ENCODE peak calls at places on chromosomes 11 and 22, in nine cellular contexts. One of them, this sample, is unnamed.

GRCh38 chr11:61516675-61517516 is 8.3 kb downstream of the LRRC10B start:
- DNase-seq in stimulated activated CD8-positive, alpha-beta memory T cell treated with anti-CD3 and anti-CD28 coated beads, Interleukin-4, amount 100 ng/mL, for 4 hours: no peak
- DNase-seq in cortex of kidney: no peak
- DNase-seq in bronchial epithelial cell: no peak
- DNase-seq in activated CD4-positive, CD25-positive, alpha-beta regulatory T cell treated with anti-CD3 and anti-CD28 coated beads, Interleukin-2, amount 50 U/mL, for 72 hours: peak
- DNase-seq in lower lobe of right lung: no peak
- DNase-seq in GM19239: peak
- DNase-seq in amygdala: peak
- DNase-seq in aorta: peak
- DNase-seq in this sample: peak

GRCh38 chr22:39937881-39938280 is 22.3 kb upstream of the TMA7B start:
- DNase-seq in stimulated activated CD8-positive, alpha-beta memory T cell treated with anti-CD3 and anti-CD28 coated beads, Interleukin-4, amount 100 ng/mL, for 4 hours: no peak
- DNase-seq in cortex of kidney: no peak
- DNase-seq in lower lobe of right lung: no peak
- DNase-seq in aorta: no peak
- DNase-seq in activated CD4-positive, CD25-positive, alpha-beta regulatory T cell treated with anti-CD3 and anti-CD28 coated beads, Interleukin-2, amount 50 U/mL, for 72 hours: no peak
- DNase-seq in amygdala: no peak
- DNase-seq in bronchial epithelial cell: no peak
- DNase-seq in GM19239: no peak
- DNase-seq in this sample: no peak

GRCh38 chr11:27317751-27318150 is 45.3 kb downstream of the CCDC34 start:
- DNase-seq in GM19239: no peak
- DNase-seq in bronchial epithelial cell: peak
- DNase-seq in stimulated activated CD8-positive, alpha-beta memory T cell treated with anti-CD3 and anti-CD28 coated beads, Interleukin-4, amount 100 ng/mL, for 4 hours: no peak
- DNase-seq in amygdala: no peak
- DNase-seq in activated CD4-positive, CD25-positive, alpha-beta regulatory T cell treated with anti-CD3 and anti-CD28 coated beads, Interleukin-2, amount 50 U/mL, for 72 hours: no peak
- DNase-seq in cortex of kidney: no peak
- DNase-seq in aorta: no peak
- DNase-seq in lower lobe of right lung: no peak
- DNase-seq in this sample: peak

GRCh38 chr11:62553839-62554361 is 7.3 kb upstream of the AHNAK start:
- DNase-seq in GM19239: no peak
- DNase-seq in stimulated activated CD8-positive, alpha-beta memory T cell treated with anti-CD3 and anti-CD28 coated beads, Interleukin-4, amount 100 ng/mL, for 4 hours: no peak
- DNase-seq in bronchial epithelial cell: peak
- DNase-seq in amygdala: no peak
- DNase-seq in lower lobe of right lung: no peak
- DNase-seq in aorta: no peak
- DNase-seq in activated CD4-positive, CD25-positive, alpha-beta regulatory T cell treated with anti-CD3 and anti-CD28 coated beads, Interleukin-2, amount 50 U/mL, for 72 hours: no peak
- DNase-seq in cortex of kidney: no peak
- DNase-seq in this sample: peak

GRCh38 chr11:22808559-22809197 is 20.9 kb downstream of the SVIP start:
- DNase-seq in bronchial epithelial cell: no peak
- DNase-seq in activated CD4-positive, CD25-positive, alpha-beta regulatory T cell treated with anti-CD3 and anti-CD28 coated beads, Interleukin-2, amount 50 U/mL, for 72 hours: no peak
- DNase-seq in aorta: no peak
- DNase-seq in amygdala: no peak
- DNase-seq in cortex of kidney: no peak
- DNase-seq in lower lobe of right lung: no peak
- DNase-seq in stimulated activated CD8-positive, alpha-beta memory T cell treated with anti-CD3 and anti-CD28 coated beads, Interleukin-4, amount 100 ng/mL, for 4 hours: no peak
- DNase-seq in GM19239: no peak
- DNase-seq in this sample: no peak

GRCh38 chr22:37804886-37805857 is 2.6 kb upstream of the GCAT start:
- DNase-seq in aorta: peak
- DNase-seq in activated CD4-positive, CD25-positive, alpha-beta regulatory T cell treated with anti-CD3 and anti-CD28 coated beads, Interleukin-2, amount 50 U/mL, for 72 hours: peak
- DNase-seq in GM19239: no peak
- DNase-seq in amygdala: peak
- DNase-seq in stimulated activated CD8-positive, alpha-beta memory T cell treated with anti-CD3 and anti-CD28 coated beads, Interleukin-4, amount 100 ng/mL, for 4 hours: no peak
- DNase-seq in lower lobe of right lung: peak
- DNase-seq in cortex of kidney: peak
- DNase-seq in bronchial epithelial cell: peak
- DNase-seq in this sample: peak

GRCh38 chr22:46791201-46791731 is 28.8 kb downstream of the TBC1D22A start:
- DNase-seq in aorta: peak
- DNase-seq in bronchial epithelial cell: peak
- DNase-seq in cortex of kidney: no peak
- DNase-seq in lower lobe of right lung: no peak
- DNase-seq in activated CD4-positive, CD25-positive, alpha-beta regulatory T cell treated with anti-CD3 and anti-CD28 coated beads, Interleukin-2, amount 50 U/mL, for 72 hours: peak
- DNase-seq in GM19239: peak
- DNase-seq in stimulated activated CD8-positive, alpha-beta memory T cell treated with anti-CD3 and anti-CD28 coated beads, Interleukin-4, amount 100 ng/mL, for 4 hours: peak
- DNase-seq in amygdala: no peak
- DNase-seq in this sample: peak

GRCh38 chr11:7303146-7303545 is 51.4 kb downstream of the SYT9 start:
- DNase-seq in amygdala: no peak
- DNase-seq in activated CD4-positive, CD25-positive, alpha-beta regulatory T cell treated with anti-CD3 and anti-CD28 coated beads, Interleukin-2, amount 50 U/mL, for 72 hours: no peak
- DNase-seq in aorta: no peak
- DNase-seq in cortex of kidney: no peak
- DNase-seq in lower lobe of right lung: no peak
- DNase-seq in GM19239: no peak
- DNase-seq in bronchial epithelial cell: no peak
- DNase-seq in stimulated activated CD8-positive, alpha-beta memory T cell treated with anti-CD3 and anti-CD28 coated beads, Interleukin-4, amount 100 ng/mL, for 4 hours: no peak
- DNase-seq in this sample: no peak

GRCh38 chr11:6307879-6308278 is 12.4 kb downstream of the CAVIN3 start:
- DNase-seq in lower lobe of right lung: no peak
- DNase-seq in activated CD4-positive, CD25-positive, alpha-beta regulatory T cell treated with anti-CD3 and anti-CD28 coated beads, Interleukin-2, amount 50 U/mL, for 72 hours: no peak
- DNase-seq in bronchial epithelial cell: peak
- DNase-seq in amygdala: no peak
- DNase-seq in GM19239: no peak
- DNase-seq in cortex of kidney: no peak
- DNase-seq in aorta: no peak
- DNase-seq in stimulated activated CD8-positive, alpha-beta memory T cell treated with anti-CD3 and anti-CD28 coated beads, Interleukin-4, amount 100 ng/mL, for 4 hours: no peak
- DNase-seq in this sample: no peak

GRCh38 chr22:24232725-24233124 is 12.2 kb downstream of the GGT5 start:
- DNase-seq in aorta: no peak
- DNase-seq in bronchial epithelial cell: no peak
- DNase-seq in GM19239: no peak
- DNase-seq in lower lobe of right lung: no peak
- DNase-seq in activated CD4-positive, CD25-positive, alpha-beta regulatory T cell treated with anti-CD3 and anti-CD28 coated beads, Interleukin-2, amount 50 U/mL, for 72 hours: no peak
- DNase-seq in stimulated activated CD8-positive, alpha-beta memory T cell treated with anti-CD3 and anti-CD28 coated beads, Interleukin-4, amount 100 ng/mL, for 4 hours: no peak
- DNase-seq in cortex of kidney: no peak
- DNase-seq in amygdala: no peak
- DNase-seq in this sample: no peak

This sample was measured in MCF 10A.